ENCODE peak calls at places on chromosome 15, in four cellular contexts. F is H9, T is H1, L is IMR-90. B is an unnamed sample.

GRCh38 chr15:69810441-69811071 is 287.2 kb downstream of the TLE3 start:
- DNase-seq in F (no peak), T (no peak), L (no peak), B (no peak)

GRCh38 chr15:90286678-90287077 is 21.2 kb downstream of the NGRN start:
- DNase-seq in F (no peak), T (no peak), L (peak; percentile 25), B (peak; percentile 32)

GRCh38 chr15:73802336-73803105 is 49.4 kb upstream of the INSYN1 start:
- DNase-seq in F (no peak), T (no peak), L (no peak), B (no peak)

GRCh38 chr15:81087121-81087520 is 46.9 kb upstream of the CFAP161 start:
- DNase-seq in F (no peak), T (peak; percentile 19), L (no peak), B (no peak)

GRCh38 chr15:70096215-70096974 is 1.3 kb downstream of the TLE3 start:
- DNase-seq in F (no peak), T (no peak), L (peak; percentile 56), B (peak; percentile 65)

GRCh38 chr15:31331389-31331788 is 4.8 kb downstream of the KLF13 start:
- DNase-seq in F (no peak), T (no peak), L (no peak), B (no peak)

GRCh38 chr15:49890689-49891088 is 228.3 kb downstream of the ATP8B4 start:
- DNase-seq in F (no peak), T (no peak), L (no peak), B (no peak)

GRCh38 chr15:49742381-49742780 is 121.5 kb downstream of the DTWD1 start:
- DNase-seq in F (no peak), T (no peak), L (no peak), B (no peak)

GRCh38 chr15:99439524-99439835 is 126.3 kb upstream of the MEF2A start:
- DNase-seq in F (no peak), T (no peak), L (no peak), B (no peak)

GRCh38 chr15:29813009-29813408 is 9.3 kb downstream of the TJP1 start:
- DNase-seq in F (no peak), T (no peak), L (peak; percentile 30), B (no peak)

GRCh38 chr15:63997715-63998442 is 48.4 kb downstream of the DAPK2 start:
- DNase-seq in F (no peak), T (no peak), L (no peak), B (no peak)

GRCh38 chr15:60370105-60370803 is 27.5 kb downstream of the ANXA2 start:
- DNase-seq in F (no peak), T (no peak), L (no peak), B (no peak)

GRCh38 chr15:70507772-70508351 is 255.5 kb downstream of the UACA start:
- DNase-seq in F (no peak), T (no peak), L (peak; percentile 38), B (no peak)

GRCh38 chr15:25426896-25427610 is 11.8 kb downstream of the UBE3A start:
- DNase-seq in F (no peak), T (no peak), L (no peak), B (no peak)

GRCh38 chr15:55606214-55606613 is 18.1 kb upstream of the PYGO1 start:
- DNase-seq in F (no peak), T (no peak), L (no peak), B (no peak)

GRCh38 chr15:76160426-76161152 is 100.8 kb downstream of the TMEM266 start:
- DNase-seq in F (peak; percentile 27), T (no peak), L (no peak), B (no peak)

GRCh38 chr15:64460737-64461576 is 579 bp downstream of the ZNF609 start:
- DNase-seq in F (peak; percentile 46), T (peak; percentile 54), L (peak; percentile 81), B (peak; percentile 88)

GRCh38 chr15:95169701-95170459 is 938.5 kb downstream of the MCTP2 start:
- DNase-seq in F (no peak), T (no peak), L (peak; percentile 42), B (no peak)

GRCh38 chr15:69342460-69343076 is 43.9 kb downstream of the PAQR5 start:
- DNase-seq in F (no peak), T (no peak), L (no peak), B (peak; percentile 9)

GRCh38 chr15:66498501-66499386 is 1.2 kb upstream of the SNAPC5 start:
- DNase-seq in F (no peak), T (no peak), L (peak; percentile 51), B (peak; percentile 44)

GRCh38 chr15:66491846-66492245 is 5.7 kb downstream of the SNAPC5 start:
- DNase-seq in F (no peak), T (no peak), L (no peak), B (no peak)

GRCh38 chr15:66494262-66494661 is 3.3 kb downstream of the SNAPC5 start:
- DNase-seq in F (no peak), T (no peak), L (no peak), B (no peak)

GRCh38 chr15:66497502-66498455 is at the start of gene SNAPC5:
- DNase-seq in F (peak; percentile 98), T (peak; percentile 100), L (peak; percentile 91), B (peak; percentile 98)

GRCh38 chr15:66496951-66497501 is 536 bp downstream of the SNAPC5 start:
- DNase-seq in F (no peak), T (no peak), L (no peak), B (no peak)
- H3K23ac ChIP-seq in F (no peak overlapping the region), T (no peak overlapping the region), L (peak overlapping the region; percentile 69), B (peak overlapping the region; percentile 73)

GRCh38 chr15:66044837-66045236 is 175.5 kb downstream of the RAB11A start:
- DNase-seq in F (no peak), T (no peak), L (no peak), B (no peak)

GRCh38 chr15:66045542-66045941 is 176.3 kb downstream of the RAB11A start:
- DNase-seq in F (no peak), T (no peak), L (no peak), B (no peak)

GRCh38 chr15:66046751-66047150 is 177.5 kb downstream of the RAB11A start:
- DNase-seq in F (no peak), T (no peak), L (no peak), B (no peak)

GRCh38 chr15:66046326-66046725 is 177.0 kb downstream of the RAB11A start:
- DNase-seq in F (no peak), T (no peak), L (no peak), B (no peak)

GRCh38 chr15:66047321-66048024 is 178.2 kb downstream of the RAB11A start:
- DNase-seq in F (no peak), T (no peak), L (no peak), B (no peak)
- H4K5ac ChIP-seq in F (no peak overlapping the region), T (no peak overlapping the region), L (no peak overlapping the region), B (no peak overlapping the region)

DNA sequence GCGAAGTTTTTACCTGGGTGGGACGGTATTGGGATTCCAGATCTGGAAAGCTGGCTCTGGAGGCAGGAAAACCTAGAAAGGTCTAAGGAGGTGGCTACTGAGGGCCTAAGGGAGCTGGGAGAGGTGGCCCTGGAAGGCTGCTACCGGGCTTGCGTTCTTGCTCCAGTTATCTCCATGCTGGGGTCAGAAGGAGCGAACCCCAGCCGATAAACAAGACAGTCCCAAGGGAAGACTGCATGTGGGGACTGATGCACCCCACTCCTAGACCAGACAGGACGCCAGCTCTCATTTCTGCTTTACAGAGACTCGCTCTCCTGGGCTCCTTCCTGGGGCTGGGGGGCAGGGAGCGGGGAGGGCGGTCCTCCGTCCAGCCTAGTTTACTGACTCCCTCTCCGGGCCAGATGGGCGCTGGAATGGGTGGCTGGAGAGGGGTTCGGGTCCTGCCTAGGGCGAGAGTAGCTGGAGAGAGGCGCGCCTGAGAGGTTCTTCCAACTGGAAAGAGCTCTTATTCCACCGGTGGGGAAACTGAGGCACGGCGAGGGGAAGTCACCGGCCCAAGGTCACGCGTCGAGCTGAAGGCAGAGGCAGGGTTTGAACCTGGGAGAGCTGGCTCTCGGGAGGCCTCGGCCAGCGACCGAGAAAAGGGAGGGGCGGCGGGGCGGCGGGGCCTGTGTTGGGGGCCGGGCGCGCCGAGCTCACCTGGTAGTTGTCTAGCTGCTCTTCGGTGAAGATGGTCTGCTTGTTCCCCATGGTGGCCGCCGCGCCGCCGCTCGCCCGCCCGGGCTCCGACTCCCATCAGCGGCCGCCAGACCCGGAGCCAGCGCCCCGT is 565 bp downstream of the CIB2 start:
- DNase-seq in F (no peak), T (peak; percentile 56), L (no peak), B (no peak)
- H3K23ac ChIP-seq in F (no peak overlapping the region), T (no peak overlapping the region), L (no peak overlapping the region), B (no peak overlapping the region)

GRCh38 chr15:58520464-58520863 is 88.7 kb downstream of the LIPC start:
- DNase-seq in F (no peak), T (no peak), L (no peak), B (no peak)
- H4K5ac ChIP-seq in F (no peak overlapping the region), T (no peak overlapping the region), L (no peak overlapping the region), B (no peak overlapping the region)

B was measured in mesendoderm.